ENCODE peak calls at places on chromosomes 12 and 14, in ten cellular contexts. One of them, this sample, is unnamed.

GRCh38 chr14:45199246-45199645 is 53.8 kb downstream of the MIS18BP1 start:
- DNase-seq in right cardiac atrium: no peak
- DNase-seq in pancreas: no peak
- DNase-seq in RWPE1: no peak
- DNase-seq in stomach: no peak
- DNase-seq in esophagus squamous epithelium: no peak
- DNase-seq in RWPE2: no peak
- DNase-seq in sigmoid colon: no peak
- DNase-seq in dorsolateral prefrontal cortex: no peak
- DNase-seq in left ventricle myocardium inferior: no peak
- DNase-seq in this sample: no peak

GRCh38 chr12:20367731-20368652 is at the start of gene PDE3A:
- DNase-seq in right cardiac atrium: peak; percentile 91
- DNase-seq in pancreas: peak; percentile 25
- DNase-seq in RWPE1: peak; percentile 23
- DNase-seq in stomach: no peak
- DNase-seq in esophagus squamous epithelium: no peak
- DNase-seq in RWPE2: no peak
- DNase-seq in sigmoid colon: peak; percentile 90
- DNase-seq in dorsolateral prefrontal cortex: peak; percentile 13
- DNase-seq in left ventricle myocardium inferior: peak; percentile 74
- DNase-seq in this sample: peak; percentile 70

GRCh38 chr14:93969082-93969828 is 7.1 kb downstream of the ASB2 start:
- DNase-seq in right cardiac atrium: no peak
- DNase-seq in pancreas: no peak
- DNase-seq in RWPE1: no peak
- DNase-seq in stomach: no peak
- DNase-seq in esophagus squamous epithelium: no peak
- DNase-seq in RWPE2: no peak
- DNase-seq in sigmoid colon: no peak
- DNase-seq in dorsolateral prefrontal cortex: no peak
- DNase-seq in left ventricle myocardium inferior: peak; percentile 47
- DNase-seq in this sample: no peak

GRCh38 chr14:34994668-34995067 is 11.9 kb downstream of the SRP54 start:
- DNase-seq in right cardiac atrium: no peak
- DNase-seq in pancreas: no peak
- DNase-seq in RWPE1: no peak
- DNase-seq in stomach: no peak
- DNase-seq in esophagus squamous epithelium: no peak
- DNase-seq in RWPE2: no peak
- DNase-seq in sigmoid colon: no peak
- DNase-seq in dorsolateral prefrontal cortex: no peak
- DNase-seq in left ventricle myocardium inferior: no peak
- DNase-seq in this sample: no peak

GRCh38 chr12:116113398-116114130 is 163.9 kb downstream of the MED13L start:
- DNase-seq in right cardiac atrium: no peak
- DNase-seq in pancreas: no peak
- DNase-seq in RWPE1: no peak
- DNase-seq in stomach: no peak
- DNase-seq in esophagus squamous epithelium: no peak
- DNase-seq in RWPE2: no peak
- DNase-seq in sigmoid colon: no peak
- DNase-seq in dorsolateral prefrontal cortex: no peak
- DNase-seq in left ventricle myocardium inferior: no peak
- DNase-seq in this sample: no peak

GRCh38 chr14:54818201-54819133 is 84.2 kb downstream of the GCH1 start:
- DNase-seq in right cardiac atrium: no peak
- DNase-seq in pancreas: peak; percentile 16
- DNase-seq in RWPE1: peak; percentile 64
- DNase-seq in stomach: no peak
- DNase-seq in esophagus squamous epithelium: no peak
- DNase-seq in RWPE2: no peak
- DNase-seq in sigmoid colon: no peak
- DNase-seq in dorsolateral prefrontal cortex: peak; percentile 25
- DNase-seq in left ventricle myocardium inferior: no peak
- DNase-seq in this sample: no peak

GRCh38 chr12:71871116-71871515 is 31.6 kb downstream of the TBC1D15 start:
- DNase-seq in right cardiac atrium: no peak
- DNase-seq in pancreas: no peak
- DNase-seq in RWPE1: no peak
- DNase-seq in stomach: no peak
- DNase-seq in esophagus squamous epithelium: no peak
- DNase-seq in RWPE2: no peak
- DNase-seq in sigmoid colon: no peak
- DNase-seq in dorsolateral prefrontal cortex: no peak
- DNase-seq in left ventricle myocardium inferior: no peak
- DNase-seq in this sample: no peak

GRCh38 chr12:6065872-6066217 is 58.6 kb downstream of the VWF start:
- DNase-seq in right cardiac atrium: no peak
- DNase-seq in pancreas: no peak
- DNase-seq in RWPE1: no peak
- DNase-seq in stomach: no peak
- DNase-seq in esophagus squamous epithelium: no peak
- DNase-seq in RWPE2: no peak
- DNase-seq in sigmoid colon: no peak
- DNase-seq in dorsolateral prefrontal cortex: no peak
- DNase-seq in left ventricle myocardium inferior: no peak
- DNase-seq in this sample: no peak

GRCh38 chr12:13000935-13001724 is 1.1 kb upstream of the HEBP1 start:
- DNase-seq in right cardiac atrium: peak; percentile 86
- DNase-seq in pancreas: peak; percentile 48
- DNase-seq in RWPE1: peak; percentile 54
- DNase-seq in stomach: peak; percentile 51
- DNase-seq in esophagus squamous epithelium: peak; percentile 5
- DNase-seq in RWPE2: no peak
- DNase-seq in sigmoid colon: peak; percentile 74
- DNase-seq in dorsolateral prefrontal cortex: no peak
- DNase-seq in left ventricle myocardium inferior: peak; percentile 52
- DNase-seq in this sample: peak; percentile 34

GRCh38 chr12:112349440-112349839 is 32.8 kb downstream of the HECTD4 start:
- DNase-seq in right cardiac atrium: no peak
- DNase-seq in pancreas: no peak
- DNase-seq in RWPE1: no peak
- DNase-seq in stomach: no peak
- DNase-seq in esophagus squamous epithelium: no peak
- DNase-seq in RWPE2: no peak
- DNase-seq in sigmoid colon: no peak
- DNase-seq in dorsolateral prefrontal cortex: no peak
- DNase-seq in left ventricle myocardium inferior: no peak
- DNase-seq in this sample: no peak

GRCh38 chr14:20388159-20388558 is 25.1 kb downstream of the TEP1 start:
- DNase-seq in right cardiac atrium: no peak
- DNase-seq in pancreas: no peak
- DNase-seq in RWPE1: no peak
- DNase-seq in stomach: no peak
- DNase-seq in esophagus squamous epithelium: no peak
- DNase-seq in RWPE2: no peak
- DNase-seq in sigmoid colon: no peak
- DNase-seq in dorsolateral prefrontal cortex: no peak
- DNase-seq in left ventricle myocardium inferior: no peak
- DNase-seq in this sample: no peak

GRCh38 chr14:70809238-70810214 is at the start of gene MAP3K9:
- DNase-seq in right cardiac atrium: peak; percentile 93
- DNase-seq in pancreas: peak; percentile 98
- DNase-seq in RWPE1: peak; percentile 99
- DNase-seq in stomach: peak; percentile 97
- DNase-seq in esophagus squamous epithelium: peak; percentile 59
- DNase-seq in RWPE2: peak; percentile 100
- DNase-seq in sigmoid colon: peak; percentile 77
- DNase-seq in dorsolateral prefrontal cortex: peak; percentile 93
- DNase-seq in left ventricle myocardium inferior: peak; percentile 86
- DNase-seq in this sample: peak; percentile 13
- H3K27ac ChIP-seq in right cardiac atrium: no peak within 1 kb of the TSS
- H3K27ac ChIP-seq in pancreas: peak within 1 kb of the TSS; percentile 82
- H3K27ac ChIP-seq in RWPE1: peak within 1 kb of the TSS; percentile 86
- H3K27ac ChIP-seq in stomach: peak within 1 kb of the TSS; percentile 82
- H3K27ac ChIP-seq in esophagus squamous epithelium: peak within 1 kb of the TSS; percentile 87
- H3K27ac ChIP-seq in RWPE2: peak within 1 kb of the TSS; percentile 81
- H3K27ac ChIP-seq in sigmoid colon: peak within 1 kb of the TSS; percentile 79
- H3K27ac ChIP-seq in dorsolateral prefrontal cortex: peak within 1 kb of the TSS; percentile 65
- H3K27ac ChIP-seq in left ventricle myocardium inferior: peak within 1 kb of the TSS; percentile 68
- H3K27ac ChIP-seq in this sample: no peak within 1 kb of the TSS

GRCh38 chr12:26872623-26873022 is 39.6 kb upstream of the ITPR2 start:
- DNase-seq in right cardiac atrium: no peak
- DNase-seq in pancreas: no peak
- DNase-seq in RWPE1: no peak
- DNase-seq in stomach: no peak
- DNase-seq in esophagus squamous epithelium: no peak
- DNase-seq in RWPE2: no peak
- DNase-seq in sigmoid colon: no peak
- DNase-seq in dorsolateral prefrontal cortex: no peak
- DNase-seq in left ventricle myocardium inferior: no peak
- DNase-seq in this sample: no peak

GRCh38 chr12:26868505-26869494 is 35.8 kb upstream of the ITPR2 start:
- DNase-seq in right cardiac atrium: no peak
- DNase-seq in pancreas: no peak
- DNase-seq in RWPE1: no peak
- DNase-seq in stomach: no peak
- DNase-seq in esophagus squamous epithelium: no peak
- DNase-seq in RWPE2: no peak
- DNase-seq in sigmoid colon: no peak
- DNase-seq in dorsolateral prefrontal cortex: no peak
- DNase-seq in left ventricle myocardium inferior: no peak
- DNase-seq in this sample: no peak

GRCh38 chr12:26869908-26870459 is 37.0 kb upstream of the ITPR2 start:
- DNase-seq in right cardiac atrium: no peak
- DNase-seq in pancreas: no peak
- DNase-seq in RWPE1: no peak
- DNase-seq in stomach: no peak
- DNase-seq in esophagus squamous epithelium: no peak
- DNase-seq in RWPE2: no peak
- DNase-seq in sigmoid colon: no peak
- DNase-seq in dorsolateral prefrontal cortex: no peak
- DNase-seq in left ventricle myocardium inferior: no peak
- DNase-seq in this sample: no peak

GRCh38 chr12:26871985-26872384 is 39.0 kb upstream of the ITPR2 start:
- DNase-seq in right cardiac atrium: no peak
- DNase-seq in pancreas: no peak
- DNase-seq in RWPE1: no peak
- DNase-seq in stomach: no peak
- DNase-seq in esophagus squamous epithelium: no peak
- DNase-seq in RWPE2: no peak
- DNase-seq in sigmoid colon: no peak
- DNase-seq in dorsolateral prefrontal cortex: no peak
- DNase-seq in left ventricle myocardium inferior: no peak
- DNase-seq in this sample: no peak

GRCh38 chr12:26870491-26871419 is 37.8 kb upstream of the ITPR2 start:
- DNase-seq in right cardiac atrium: no peak
- DNase-seq in pancreas: peak; percentile 92
- DNase-seq in RWPE1: no peak
- DNase-seq in stomach: peak; percentile 77
- DNase-seq in esophagus squamous epithelium: no peak
- DNase-seq in RWPE2: no peak
- DNase-seq in sigmoid colon: peak; percentile 68
- DNase-seq in dorsolateral prefrontal cortex: no peak
- DNase-seq in left ventricle myocardium inferior: peak; percentile 36
- DNase-seq in this sample: no peak
- H3K27ac ChIP-seq in right cardiac atrium: no peak overlapping the region
- H3K27ac ChIP-seq in pancreas: peak overlapping the region; percentile 79
- H3K27ac ChIP-seq in RWPE1: peak overlapping the region; percentile 90
- H3K27ac ChIP-seq in stomach: peak overlapping the region; percentile 71
- H3K27ac ChIP-seq in esophagus squamous epithelium: peak overlapping the region; percentile 72
- H3K27ac ChIP-seq in RWPE2: peak overlapping the region; percentile 29
- H3K27ac ChIP-seq in sigmoid colon: peak overlapping the region; percentile 3
- H3K27ac ChIP-seq in dorsolateral prefrontal cortex: no peak overlapping the region
- H3K27ac ChIP-seq in left ventricle myocardium inferior: peak overlapping the region; percentile 36
- H3K27ac ChIP-seq in this sample: no peak overlapping the region

GRCh38 chr14:24129410-24129998 is 955 bp upstream of the FITM1 start:
- DNase-seq in right cardiac atrium: no peak
- DNase-seq in pancreas: no peak
- DNase-seq in RWPE1: no peak
- DNase-seq in stomach: no peak
- DNase-seq in esophagus squamous epithelium: no peak
- DNase-seq in RWPE2: no peak
- DNase-seq in sigmoid colon: no peak
- DNase-seq in dorsolateral prefrontal cortex: no peak
- DNase-seq in left ventricle myocardium inferior: no peak
- DNase-seq in this sample: no peak

GRCh38 chr14:24130717-24131548 is 474 bp downstream of the FITM1 start:
- DNase-seq in right cardiac atrium: peak; percentile 87
- DNase-seq in pancreas: peak; percentile 81
- DNase-seq in RWPE1: no peak
- DNase-seq in stomach: no peak
- DNase-seq in esophagus squamous epithelium: no peak
- DNase-seq in RWPE2: no peak
- DNase-seq in sigmoid colon: no peak
- DNase-seq in dorsolateral prefrontal cortex: no peak
- DNase-seq in left ventricle myocardium inferior: peak; percentile 76
- DNase-seq in this sample: no peak

GRCh38 chr14:24131549-24131966 is 1.1 kb downstream of the FITM1 start:
- DNase-seq in right cardiac atrium: no peak
- DNase-seq in pancreas: no peak
- DNase-seq in RWPE1: no peak
- DNase-seq in stomach: no peak
- DNase-seq in esophagus squamous epithelium: no peak
- DNase-seq in RWPE2: no peak
- DNase-seq in sigmoid colon: no peak
- DNase-seq in dorsolateral prefrontal cortex: no peak
- DNase-seq in left ventricle myocardium inferior: no peak
- DNase-seq in this sample: no peak

GRCh38 chr14:24132061-24132685 is 1.7 kb downstream of the FITM1 start:
- DNase-seq in right cardiac atrium: peak; percentile 72
- DNase-seq in pancreas: peak; percentile 82
- DNase-seq in RWPE1: no peak
- DNase-seq in stomach: peak; percentile 80
- DNase-seq in esophagus squamous epithelium: no peak
- DNase-seq in RWPE2: no peak
- DNase-seq in sigmoid colon: no peak
- DNase-seq in dorsolateral prefrontal cortex: no peak
- DNase-seq in left ventricle myocardium inferior: no peak
- DNase-seq in this sample: no peak

DNA sequence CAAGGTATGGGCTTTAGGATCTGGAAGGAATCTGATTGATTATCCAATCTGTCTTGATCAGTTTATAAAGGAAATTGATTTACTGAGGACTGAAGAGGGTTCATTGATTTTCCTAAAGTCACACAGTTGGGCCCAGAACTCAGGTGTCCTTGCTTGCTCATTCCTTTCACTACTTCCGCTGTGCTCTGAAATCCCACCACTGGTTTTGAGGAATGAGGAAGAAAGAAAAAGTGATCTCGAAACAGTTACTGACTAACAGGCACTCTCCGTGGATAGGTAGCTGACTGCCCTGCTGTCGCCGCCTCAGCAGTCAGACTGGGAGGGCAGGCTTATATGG is at the start of gene FITM1:
- DNase-seq in right cardiac atrium: no peak
- DNase-seq in pancreas: no peak
- DNase-seq in RWPE1: no peak
- DNase-seq in stomach: no peak
- DNase-seq in esophagus squamous epithelium: no peak
- DNase-seq in RWPE2: no peak
- DNase-seq in sigmoid colon: no peak
- DNase-seq in dorsolateral prefrontal cortex: no peak
- DNase-seq in left ventricle myocardium inferior: no peak
- DNase-seq in this sample: no peak
- H3K27ac ChIP-seq in right cardiac atrium: peak within 1 kb of the TSS; percentile 99
- H3K27ac ChIP-seq in pancreas: peak within 1 kb of the TSS; percentile 76
- H3K27ac ChIP-seq in RWPE1: no peak within 1 kb of the TSS
- H3K27ac ChIP-seq in stomach: peak within 1 kb of the TSS; percentile 59
- H3K27ac ChIP-seq in esophagus squamous epithelium: no peak within 1 kb of the TSS
- H3K27ac ChIP-seq in RWPE2: no peak within 1 kb of the TSS
- H3K27ac ChIP-seq in sigmoid colon: peak within 1 kb of the TSS; percentile 25
- H3K27ac ChIP-seq in dorsolateral prefrontal cortex: no peak within 1 kb of the TSS
- H3K27ac ChIP-seq in left ventricle myocardium inferior: peak within 1 kb of the TSS; percentile 98
- H3K27ac ChIP-seq in this sample: no peak within 1 kb of the TSS

GRCh38 chr12:4985820-4986219 is 57.9 kb upstream of the KCNA5 start:
- DNase-seq in right cardiac atrium: no peak
- DNase-seq in pancreas: no peak
- DNase-seq in RWPE1: no peak
- DNase-seq in stomach: no peak
- DNase-seq in esophagus squamous epithelium: no peak
- DNase-seq in RWPE2: no peak
- DNase-seq in sigmoid colon: no peak
- DNase-seq in dorsolateral prefrontal cortex: no peak
- DNase-seq in left ventricle myocardium inferior: no peak
- DNase-seq in this sample: no peak
- H3K27ac ChIP-seq in right cardiac atrium: no peak overlapping the region
- H3K27ac ChIP-seq in pancreas: no peak overlapping the region
- H3K27ac ChIP-seq in RWPE1: no peak overlapping the region
- H3K27ac ChIP-seq in stomach: no peak overlapping the region
- H3K27ac ChIP-seq in esophagus squamous epithelium: no peak overlapping the region
- H3K27ac ChIP-seq in RWPE2: no peak overlapping the region
- H3K27ac ChIP-seq in sigmoid colon: no peak overlapping the region
- H3K27ac ChIP-seq in dorsolateral prefrontal cortex: peak overlapping the region; percentile 80
- H3K27ac ChIP-seq in left ventricle myocardium inferior: no peak overlapping the region
- H3K27ac ChIP-seq in this sample: no peak overlapping the region